ENCODE peak calls at places on chromosomes 11 and 22, in nine cellular contexts. H is tibial nerve, V is HCT116, Z is AG10803, M is mucosa of descending colon, I is choroid plexus epithelial cell, T is NB4, Y is ascending aorta, N is colonic mucosa. E is an unnamed sample.

GRCh38 chr11:6320411-6321207 is at the start of gene CAVIN3:
- DNase-seq in H (peak), V (peak), Z (peak), M (peak), I (peak), T (peak), Y (peak), N (peak), E (peak)

GRCh38 chr11:120217941-120218694 is 7.3 kb downstream of the OAF start:
- DNase-seq in H (peak), V (no peak), Z (no peak), M (peak), I (no peak), T (no peak), Y (no peak), N (no peak), E (no peak)

GRCh38 chr11:69066122-69067112 is 17.7 kb downstream of the TPCN2 start:
- DNase-seq in H (no peak), V (no peak), Z (no peak), M (no peak), I (no peak), T (peak), Y (no peak), N (no peak), E (no peak)

GRCh38 chr11:69335461-69336386 is 41.8 kb downstream of the MYEOV start:
- DNase-seq in H (no peak), V (no peak), Z (no peak), M (no peak), I (no peak), T (no peak), Y (no peak), N (peak), E (no peak)

GRCh38 chr11:75635009-75635909 is 33.6 kb downstream of the MAP6 start:
- DNase-seq in H (no peak), V (no peak), Z (peak), M (no peak), I (peak), T (no peak), Y (no peak), N (peak), E (peak)

GRCh38 chr11:62337682-62338181 is 484 bp downstream of the ASRGL1 start:
- DNase-seq in H (no peak), V (no peak), Z (no peak), M (peak), I (no peak), T (no peak), Y (no peak), N (peak), E (no peak)

GRCh38 chr11:19646921-19647320 is 65.7 kb upstream of the NAV2 start:
- DNase-seq in H (no peak), V (no peak), Z (peak), M (no peak), I (peak), T (peak), Y (no peak), N (no peak), E (no peak)

GRCh38 chr11:117145393-117145761 is 1.3 kb downstream of the PAFAH1B2 start:
- DNase-seq in H (no peak), V (no peak), Z (peak), M (no peak), I (peak), T (peak), Y (no peak), N (peak), E (no peak)

GRCh38 chr11:133029096-133029495 is 503.2 kb downstream of the OPCML start:
- DNase-seq in H (no peak), V (no peak), Z (no peak), M (no peak), I (no peak), T (no peak), Y (no peak), N (no peak), E (no peak)

GRCh38 chr22:44988671-44989070 is 21.1 kb downstream of the PHF21B start:
- DNase-seq in H (no peak), V (no peak), Z (no peak), M (no peak), I (no peak), T (no peak), Y (no peak), N (no peak), E (no peak)

GRCh38 chr22:47836957-47837356 is 1074.5 kb downstream of the TBC1D22A start:
- DNase-seq in H (no peak), V (no peak), Z (peak), M (no peak), I (no peak), T (no peak), Y (no peak), N (no peak), E (no peak)

GRCh38 chr22:40482391-40482790 is 112.0 kb downstream of the SGSM3 start:
- DNase-seq in H (no peak), V (no peak), Z (peak), M (no peak), I (no peak), T (no peak), Y (no peak), N (no peak), E (no peak)

GRCh38 chr11:113476553-113476952 is 1.4 kb upstream of the DRD2 start:
- DNase-seq in H (no peak), V (no peak), Z (no peak), M (no peak), I (no peak), T (no peak), Y (no peak), N (no peak), E (no peak)

GRCh38 chr11:63510360-63511130 is 4.7 kb downstream of the LGALS12 start:
- DNase-seq in H (peak), V (no peak), Z (peak), M (no peak), I (peak), T (no peak), Y (no peak), N (no peak), E (no peak)

GRCh38 chr11:47399860-47400812 is 8.3 kb upstream of the SLC39A13 start:
- DNase-seq in H (no peak), V (no peak), Z (no peak), M (peak), I (no peak), T (peak), Y (no peak), N (no peak), E (no peak)

GRCh38 chr11:118437046-118437735 is 899 bp downstream of the KMT2A start:
- DNase-seq in H (no peak), V (no peak), Z (peak), M (peak), I (peak), T (peak), Y (no peak), N (peak), E (no peak)

GRCh38 chr11:396948-397548 is 3.0 kb downstream of the PKP3 start:
- DNase-seq in H (no peak), V (no peak), Z (peak), M (peak), I (peak), T (no peak), Y (no peak), N (peak), E (no peak)

GRCh38 chr11:111735262-111736116 is 30.7 kb downstream of the PPP2R1B start:
- DNase-seq in H (peak), V (no peak), Z (peak), M (peak), I (peak), T (no peak), Y (peak), N (peak), E (peak)

GRCh38 chr11:110435780-110436717 is 6.3 kb downstream of the FDX1 start:
- DNase-seq in H (no peak), V (no peak), Z (peak), M (no peak), I (peak), T (peak), Y (no peak), N (no peak), E (no peak)

GRCh38 chr11:45147871-45148270 is 1.4 kb downstream of the PRDM11 start:
- DNase-seq in H (no peak), V (no peak), Z (no peak), M (no peak), I (no peak), T (no peak), Y (no peak), N (peak), E (no peak)

GRCh38 chr11:111846063-111846462 is 25.3 kb downstream of the ALG9 start:
- DNase-seq in H (no peak), V (no peak), Z (peak), M (no peak), I (peak), T (peak), Y (no peak), N (no peak), E (no peak)

GRCh38 chr11:111910637-111911562 is 670 bp downstream of the CRYAB start:
- DNase-seq in H (no peak), V (no peak), Z (no peak), M (no peak), I (no peak), T (no peak), Y (no peak), N (no peak), E (no peak)

GRCh38 chr11:128346808-128347207 is 240.6 kb downstream of the ETS1 start:
- DNase-seq in H (no peak), V (no peak), Z (no peak), M (no peak), I (peak), T (no peak), Y (no peak), N (no peak), E (no peak)

GRCh38 chr22:45073064-45073463 is 63.3 kb upstream of the PHF21B start:
- DNase-seq in H (no peak), V (no peak), Z (no peak), M (no peak), I (no peak), T (no peak), Y (no peak), N (no peak), E (no peak)

GRCh38 chr22:21646608-21647590 is 4.8 kb downstream of the SDF2L1 start:
- DNase-seq in H (peak), V (peak), Z (peak), M (peak), I (peak), T (peak), Y (no peak), N (peak), E (no peak)

GRCh38 chr11:61425367-61426131 is 4.2 kb downstream of the CPSF7 start:
- DNase-seq in H (no peak), V (no peak), Z (no peak), M (no peak), I (no peak), T (no peak), Y (no peak), N (no peak), E (no peak)

GRCh38 chr11:130318031-130318673 is 3.4 kb upstream of the ZBTB44 start:
- DNase-seq in H (no peak), V (no peak), Z (no peak), M (no peak), I (no peak), T (no peak), Y (no peak), N (no peak), E (no peak)

GRCh38 chr22:25396615-25397200 is 167.8 kb upstream of the GRK3 start:
- DNase-seq in H (no peak), V (no peak), Z (no peak), M (no peak), I (no peak), T (no peak), Y (no peak), N (no peak), E (no peak)

GRCh38 chr11:64742940-64743590 is 877 bp downstream of the RASGRP2 start:
- DNase-seq in H (peak), V (no peak), Z (peak), M (peak), I (peak), T (peak), Y (peak), N (peak), E (no peak)

GRCh38 chr11:32053151-32053550 is 37.7 kb upstream of the RCN1 start:
- DNase-seq in H (no peak), V (no peak), Z (peak), M (no peak), I (no peak), T (no peak), Y (no peak), N (no peak), E (no peak)

GRCh38 chr11:57640068-57640800 is 9.5 kb downstream of the YPEL4 start:
- DNase-seq in H (no peak), V (no peak), Z (no peak), M (no peak), I (no peak), T (no peak), Y (no peak), N (no peak), E (no peak)
- H3K4me3 ChIP-seq in H (peak), V (no peak), Z (peak), M (no peak), I (peak), T (no peak), Y (peak), N (no peak), E (peak)

GRCh38 chr22:46079093-46079860 is 71.0 kb upstream of the PPARA start:
- DNase-seq in H (peak), V (no peak), Z (no peak), M (peak), I (no peak), T (no peak), Y (no peak), N (no peak), E (no peak)
- H3K4me3 ChIP-seq in H (peak), V (peak), Z (peak), M (no peak), I (no peak), T (no peak), Y (peak), N (peak), E (peak)

GRCh38 chr22:49997932-49998717 is 14.4 kb downstream of the IL17REL start:
- DNase-seq in H (no peak), V (no peak), Z (no peak), M (no peak), I (no peak), T (no peak), Y (no peak), N (no peak), E (no peak)

GRCh38 chr22:49998718-49999062 is 13.9 kb downstream of the IL17REL start:
- DNase-seq in H (no peak), V (no peak), Z (no peak), M (no peak), I (no peak), T (no peak), Y (no peak), N (no peak), E (no peak)

GRCh38 chr22:50000587-50001387 is 11.8 kb downstream of the IL17REL start:
- DNase-seq in H (no peak), V (no peak), Z (no peak), M (no peak), I (no peak), T (no peak), Y (no peak), N (no peak), E (no peak)

GRCh38 chr22:49999901-50000586 is 12.5 kb downstream of the IL17REL start:
- DNase-seq in H (no peak), V (no peak), Z (no peak), M (no peak), I (no peak), T (no peak), Y (no peak), N (no peak), E (no peak)

DNA sequence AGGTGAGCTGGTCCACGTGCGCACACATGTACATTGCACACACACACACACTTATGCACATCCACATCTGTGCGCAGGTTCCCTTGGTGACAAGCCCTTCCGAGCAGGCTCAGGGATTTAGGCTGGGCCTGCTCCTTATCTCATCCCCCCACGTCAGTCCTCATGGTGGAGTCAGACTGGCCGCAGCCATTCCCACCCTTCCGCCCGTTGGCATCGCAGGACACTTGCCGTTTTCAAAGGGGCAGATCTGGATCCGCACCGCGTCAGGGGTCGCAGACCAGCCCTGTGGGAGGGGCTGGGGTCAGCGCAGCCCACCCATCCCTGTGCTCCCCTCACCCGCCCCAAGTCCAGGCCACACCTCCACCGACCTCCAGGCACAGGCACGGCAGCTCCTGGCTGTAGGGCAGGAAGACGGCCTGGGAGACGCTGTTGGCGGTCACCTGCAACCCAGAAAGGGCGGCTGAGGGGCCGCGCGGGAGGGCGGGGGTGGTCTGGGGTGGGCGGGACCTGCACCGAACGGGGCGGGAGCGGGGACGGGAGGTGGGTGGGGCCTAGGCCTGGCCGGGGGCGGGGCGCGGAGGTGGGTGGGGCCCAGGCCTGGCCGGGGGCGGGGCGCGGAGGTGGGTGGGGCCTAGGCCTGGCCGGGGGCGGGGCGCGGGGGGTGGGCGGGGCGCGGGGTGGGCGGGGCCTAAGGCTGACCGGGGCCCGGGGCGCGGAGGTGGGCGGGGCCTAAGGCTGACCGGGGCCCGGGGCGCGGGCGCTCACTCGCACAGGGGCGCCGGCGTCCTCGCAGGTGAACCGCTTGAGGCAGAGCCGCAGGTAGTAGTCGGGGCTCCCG is 13.3 kb downstream of the IL17REL start:
- DNase-seq in H (no peak), V (no peak), Z (no peak), M (peak), I (no peak), T (no peak), Y (no peak), N (no peak), E (peak)
- H3K4me3 ChIP-seq in H (no peak), V (no peak), Z (no peak), M (no peak), I (no peak), T (no peak), Y (peak), N (peak), E (peak)

GRCh38 chr11:102831128-102831708 is 12.2 kb downstream of the MMP3 start:
- DNase-seq in H (peak), V (no peak), Z (peak), M (peak), I (peak), T (no peak), Y (no peak), N (peak), E (no peak)
- H3K4me3 ChIP-seq in H (no peak), V (no peak), Z (peak), M (no peak), I (peak), T (no peak), Y (peak), N (no peak), E (peak)

GRCh38 chr22:17366830-17367229 is 2.4 kb upstream of the CECR2 start:
- DNase-seq in H (no peak), V (peak), Z (no peak), M (peak), I (peak), T (peak), Y (no peak), N (peak), E (no peak)

GRCh38 chr22:17368727-17369552 is at the start of gene CECR2:
- DNase-seq in H (no peak), V (peak), Z (no peak), M (peak), I (peak), T (peak), Y (no peak), N (peak), E (no peak)

GRCh38 chr22:17366329-17366728 is 2.9 kb upstream of the CECR2 start:
- DNase-seq in H (no peak), V (no peak), Z (no peak), M (no peak), I (no peak), T (no peak), Y (no peak), N (no peak), E (no peak)

GRCh38 chr22:17369553-17370035 is 334 bp downstream of the CECR2 start:
- DNase-seq in H (no peak), V (no peak), Z (no peak), M (peak), I (peak), T (peak), Y (no peak), N (no peak), E (no peak)

GRCh38 chr22:17368144-17368726 is 1.0 kb upstream of the CECR2 start:
- DNase-seq in H (no peak), V (no peak), Z (no peak), M (no peak), I (peak), T (no peak), Y (no peak), N (no peak), E (no peak)
- H3K4me3 ChIP-seq in H (peak), V (peak), Z (no peak), M (no peak), I (peak), T (no peak), Y (peak), N (peak), E (peak)

GRCh38 chr11:122115520-122116343 is at the start of gene BLID:
- DNase-seq in H (peak), V (no peak), Z (peak), M (peak), I (peak), T (peak), Y (no peak), N (no peak), E (no peak)
- H3K4me3 ChIP-seq in H (no peak), V (no peak), Z (no peak), M (no peak), I (no peak), T (no peak), Y (no peak), N (no peak), E (no peak)

DNA sequence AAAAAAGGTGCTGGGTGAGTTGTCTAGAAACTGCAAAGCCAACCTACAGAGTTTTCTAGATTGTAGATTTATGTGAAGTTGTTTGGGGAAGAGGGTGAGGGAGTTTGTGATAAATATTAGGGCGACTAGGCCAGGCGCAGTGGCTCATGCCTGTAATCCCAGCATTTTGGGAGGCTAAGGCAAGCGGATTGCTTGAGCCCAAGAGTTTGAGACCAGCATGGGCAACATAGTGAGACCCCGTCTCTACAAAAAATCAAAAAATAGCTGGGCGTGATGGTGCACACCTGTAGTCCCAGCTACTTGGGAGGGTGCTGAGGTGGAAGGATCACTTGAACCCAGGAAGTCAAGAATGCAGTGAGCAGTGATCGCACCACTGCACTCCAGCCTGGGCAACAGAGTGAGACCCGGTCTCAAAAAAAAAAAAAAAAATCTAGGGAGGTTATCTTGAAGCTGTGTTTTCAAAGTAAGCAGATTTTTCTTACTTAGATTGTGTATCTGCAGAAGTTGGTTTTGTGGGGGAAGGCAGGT is 844 bp downstream of the APOL6 start:
- DNase-seq in H (no peak), V (no peak), Z (no peak), M (no peak), I (no peak), T (no peak), Y (no peak), N (no peak), E (no peak)
- H3K4me3 ChIP-seq in H (peak), V (no peak), Z (peak), M (peak), I (peak), T (peak), Y (peak), N (peak), E (peak)